ENCODE peak calls at places on chromosome 19, in ten cellular contexts. N is sigmoid colon, O is tibial nerve, S is K562, E is A549, Q is ovary, H is transverse colon, A is SK-N-SH, C is upper lobe of left lung, K is suprapubic skin. L is an unnamed sample.

GRCh38 chr19:5128251-5128931 is 159.5 kb downstream of the KDM4B start:
- DNase-seq in K (no peak), Q (peak; percentile 87), A (peak; percentile 78), C (no peak), E (no peak), N (peak; percentile 85), O (peak; percentile 39), S (peak; percentile 90), H (no peak), L (peak; percentile 71)

GRCh38 chr19:8336072-8336569 is 6.9 kb downstream of the KANK3 start:
- DNase-seq in A (no peak), H (no peak), E (no peak), Q (no peak), S (no peak), O (no peak), C (peak; percentile 40), N (no peak), K (no peak), L (no peak)

GRCh38 chr19:2820112-2820702 is 539 bp downstream of the ZNF554 start:
- DNase-seq in C (no peak), H (peak; percentile 27), Q (no peak), K (no peak), N (no peak), O (no peak), S (peak; percentile 32), A (peak; percentile 70), E (no peak), L (no peak)

GRCh38 chr19:10009269-10009665 is 1.0 kb downstream of the COL5A3 start:
- DNase-seq in Q (peak; percentile 89), K (no peak), H (peak; percentile 59), S (peak; percentile 64), C (no peak), E (no peak), N (peak; percentile 89), O (peak; percentile 44), A (peak; percentile 60), L (peak; percentile 28)

GRCh38 chr19:17752865-17753639 is 1.8 kb downstream of the FCHO1 start:
- DNase-seq in Q (no peak), K (no peak), E (no peak), O (no peak), H (no peak), A (no peak), N (no peak), C (no peak), S (no peak), L (no peak)

GRCh38 chr19:57552432-57552831 is 7.2 kb downstream of the ZNF550 start:
- DNase-seq in H (no peak), Q (no peak), K (no peak), C (no peak), N (no peak), A (no peak), E (no peak), S (no peak), O (no peak), L (no peak)

GRCh38 chr19:45428385-45429231 is 4.9 kb upstream of the ERCC1 start:
- DNase-seq in K (no peak), N (peak; percentile 84), O (no peak), H (peak; percentile 52), C (no peak), E (no peak), A (peak; percentile 83), Q (peak; percentile 70), S (peak; percentile 71), L (peak; percentile 38)

GRCh38 chr19:33048806-33049676 is 15.6 kb downstream of the RHPN2 start:
- DNase-seq in O (no peak), Q (no peak), S (peak; percentile 17), A (no peak), H (no peak), C (no peak), N (no peak), E (no peak), K (no peak), L (peak; percentile 57)

GRCh38 chr19:49340069-49340864 is 5.1 kb downstream of the CD37 start:
- DNase-seq in E (no peak), S (peak; percentile 76), Q (peak; percentile 80), N (peak; percentile 85), H (peak; percentile 75), C (peak; percentile 76), O (peak; percentile 62), K (peak; percentile 86), A (no peak), L (peak; percentile 84)

GRCh38 chr19:29671393-29672076 is 6.3 kb downstream of the PLEKHF1 start:
- DNase-seq in Q (peak; percentile 19), N (peak; percentile 72), S (peak; percentile 81), E (peak; percentile 56), A (no peak), K (no peak), C (peak; percentile 72), O (no peak), H (peak; percentile 72), L (peak; percentile 60)

GRCh38 chr19:41192574-41193419 is at the start of gene CYP2S1:
- DNase-seq in Q (no peak), O (no peak), A (no peak), S (peak; percentile 82), E (peak; percentile 77), H (peak; percentile 75), C (peak; percentile 63), N (no peak), K (no peak), L (peak; percentile 72)

GRCh38 chr19:18041054-18041453 is 33.1 kb downstream of the ARRDC2 start:
- DNase-seq in H (no peak), A (no peak), Q (no peak), O (no peak), S (no peak), E (no peak), N (no peak), C (no peak), K (no peak), L (no peak)

GRCh38 chr19:10419646-10420443 is 493 bp upstream of the PDE4A start:
- DNase-seq in O (no peak), N (no peak), E (peak; percentile 90), H (no peak), C (no peak), Q (no peak), A (peak; percentile 62), S (peak; percentile 97), K (no peak), L (no peak)

GRCh38 chr19:14248578-14249011 is 42.6 kb upstream of the ADGRL1 start:
- DNase-seq in O (peak; percentile 21), C (no peak), E (peak; percentile 22), N (peak; percentile 74), K (no peak), Q (peak; percentile 78), H (peak; percentile 35), A (peak; percentile 85), S (no peak), L (no peak)

GRCh38 chr19:21052902-21053301 is 29.1 kb upstream of the ZNF714 start:
- DNase-seq in C (no peak), N (no peak), E (no peak), Q (no peak), H (no peak), K (no peak), A (no peak), O (no peak), S (peak; percentile 37), L (no peak)

GRCh38 chr19:38634757-38635482 is 12.5 kb upstream of the ACTN4 start:
- DNase-seq in E (peak; percentile 80), C (peak; percentile 79), Q (peak; percentile 85), A (peak; percentile 87), O (peak; percentile 43), K (peak; percentile 86), N (peak; percentile 84), S (peak; percentile 82), H (peak; percentile 86), L (peak; percentile 83)
- TF ChIP-seq EP300 in E (no peak), C (no peak), Q (no peak), A (no peak), O (peak; percentile 46), K (no peak), N (no peak), S (no peak), H (no peak), L (no peak)

GRCh38 chr19:34145741-34146202 is 26.5 kb upstream of the LSM14A start:
- DNase-seq in C (peak; percentile 32), H (peak; percentile 38), N (no peak), E (peak; percentile 75), A (peak; percentile 74), S (peak; percentile 73), Q (peak; percentile 40), K (no peak), O (no peak), L (peak; percentile 54)

GRCh38 chr19:34150558-34150957 is 21.7 kb upstream of the LSM14A start:
- DNase-seq in O (no peak), N (no peak), S (no peak), Q (no peak), H (no peak), A (peak; percentile 26), K (no peak), C (no peak), E (no peak), L (no peak)

GRCh38 chr19:34151439-34151838 is 20.9 kb upstream of the LSM14A start:
- DNase-seq in A (no peak), O (no peak), N (no peak), Q (no peak), K (no peak), C (no peak), E (no peak), H (no peak), S (no peak), L (no peak)

GRCh38 chr19:34149873-34150272 is 22.4 kb upstream of the LSM14A start:
- DNase-seq in A (no peak), K (no peak), S (no peak), N (no peak), E (no peak), C (no peak), Q (no peak), O (no peak), H (no peak), L (no peak)

DNA sequence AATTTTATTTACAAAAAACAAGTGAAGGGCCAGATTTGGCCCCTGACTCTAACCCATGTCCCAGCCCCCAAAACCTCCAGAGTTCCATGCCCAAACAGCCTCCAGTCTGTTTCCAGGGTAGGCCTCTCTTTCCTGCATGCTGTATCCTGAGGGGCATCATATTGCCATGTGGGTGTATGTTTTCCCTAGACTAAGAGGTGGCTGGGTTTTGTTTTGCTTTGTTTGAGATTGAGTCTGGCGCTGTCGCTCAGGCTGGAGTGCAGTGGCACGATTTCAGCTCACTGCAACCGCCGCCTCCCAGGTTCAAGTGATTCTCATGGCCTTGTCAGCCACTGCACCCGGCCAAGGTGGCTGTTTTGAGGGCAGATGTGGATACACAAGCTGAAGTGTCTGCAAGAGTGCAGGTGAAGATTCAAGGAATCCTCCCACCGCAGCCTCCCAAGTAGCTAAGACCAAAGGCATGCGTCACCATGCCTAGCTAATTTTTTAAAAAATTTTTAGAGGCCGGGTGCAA is 23.6 kb upstream of the LSM14A start:
- DNase-seq in Q (no peak), S (no peak), O (no peak), E (no peak), K (no peak), H (no peak), N (no peak), C (no peak), A (no peak), L (no peak)
- TF ChIP-seq EP300 in Q (no peak), S (no peak), O (no peak), E (no peak), K (no peak), H (no peak), N (no peak), C (no peak), A (no peak), L (no peak)

GRCh38 chr19:12772323-12772722 is 3.0 kb downstream of the HOOK2 start:
- DNase-seq in N (no peak), Q (no peak), K (no peak), H (no peak), C (no peak), A (no peak), O (no peak), S (no peak), E (no peak), L (no peak)
- TF ChIP-seq EP300 in N (no peak), Q (no peak), K (no peak), H (no peak), C (no peak), A (no peak), O (no peak), S (no peak), E (no peak), L (no peak)

GRCh38 chr19:55508120-55508519 is 19.9 kb downstream of the SSC5D start:
- DNase-seq in S (peak; percentile 34), K (no peak), E (no peak), O (no peak), Q (no peak), N (no peak), A (no peak), C (no peak), H (no peak), L (no peak)
- TF ChIP-seq EP300 in S (no peak), K (no peak), E (no peak), O (no peak), Q (no peak), N (no peak), A (no peak), C (no peak), H (no peak), L (no peak)